ENCODE peak calls at places on chromosomes 1 and 21, in nine cellular contexts. Q is left lung, E is colonic mucosa, C is AG04450, R is heart left ventricle, X is Panc1, P is choroid plexus epithelial cell, I is foreskin fibroblast, J is cardiac muscle cell. N is an unnamed sample.

GRCh38 chr1:75725861-75726361 is 1.4 kb downstream of the ACADM start:
- DNase-seq in Q (peak), E (peak), C (no peak), R (no peak), X (no peak), P (no peak), I (no peak), J (no peak), N (no peak)

GRCh38 chr1:152347116-152347728 is 12.6 kb downstream of the FLG2 start:
- DNase-seq in Q (no peak), E (peak), C (peak), R (no peak), X (peak), P (peak), I (peak), J (peak), N (peak)

GRCh38 chr21:43825936-43826622 is 36.7 kb downstream of the RRP1 start:
- DNase-seq in Q (peak), E (no peak), C (no peak), R (peak), X (no peak), P (peak), I (no peak), J (no peak), N (no peak)

GRCh38 chr1:243667591-243667990 is 182.5 kb downstream of the AKT3 start:
- DNase-seq in Q (no peak), E (no peak), C (no peak), R (no peak), X (no peak), P (peak), I (no peak), J (no peak), N (no peak)

GRCh38 chr1:238469146-238469601 is 578.5 kb upstream of the ZP4 start:
- DNase-seq in Q (no peak), E (no peak), C (no peak), R (no peak), X (no peak), P (peak), I (no peak), J (peak), N (no peak)

GRCh38 chr1:29470788-29471119 is 234.4 kb downstream of the PTPRU start:
- DNase-seq in Q (no peak), E (no peak), C (no peak), R (no peak), X (no peak), P (no peak), I (no peak), J (no peak), N (no peak)

GRCh38 chr21:42716074-42716473 is 62.7 kb downstream of the PDE9A start:
- DNase-seq in Q (no peak), E (no peak), C (no peak), R (no peak), X (no peak), P (no peak), I (no peak), J (no peak), N (no peak)

GRCh38 chr21:32329776-32330175 is 31.1 kb downstream of the MRAP start:
- DNase-seq in Q (no peak), E (no peak), C (no peak), R (no peak), X (no peak), P (no peak), I (peak), J (peak), N (no peak)

GRCh38 chr1:201535778-201536245 is 3.1 kb upstream of the NAV1 start:
- DNase-seq in Q (no peak), E (no peak), C (no peak), R (no peak), X (no peak), P (no peak), I (no peak), J (no peak), N (no peak)

DNA sequence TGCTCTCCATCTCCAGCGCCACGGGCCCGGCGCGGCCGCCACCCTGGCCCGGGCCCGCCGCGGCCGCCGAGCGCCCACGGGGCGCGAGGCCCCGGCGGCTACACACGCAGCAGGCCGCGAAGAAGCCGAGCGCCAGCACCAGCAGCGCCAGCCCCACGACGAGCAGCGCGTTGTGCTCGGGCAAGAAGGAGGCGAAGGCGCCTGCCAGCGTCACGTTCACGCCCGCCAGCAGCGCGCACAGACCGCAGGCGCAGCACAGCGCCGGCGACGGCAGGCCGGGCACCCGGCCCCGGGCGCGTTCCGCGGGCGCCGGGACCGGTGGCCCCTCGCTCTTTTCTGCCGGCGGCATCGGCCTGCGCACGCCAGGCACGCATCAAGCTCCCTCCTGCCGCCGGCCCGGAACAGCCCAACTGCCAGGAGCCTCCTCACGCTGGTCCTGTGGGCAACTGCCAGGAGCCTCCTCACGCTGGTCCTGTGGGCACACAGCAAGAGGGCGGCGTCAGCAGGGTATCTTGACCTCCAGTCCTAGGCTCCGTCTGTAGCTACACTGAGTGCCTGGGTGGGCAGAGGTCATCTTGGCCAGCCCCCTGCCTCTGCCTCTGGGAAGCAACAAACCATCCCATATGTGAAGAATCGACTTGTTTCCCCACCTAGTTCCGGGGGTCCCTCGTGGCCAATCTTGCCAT is 18.1 kb downstream of the KNCN start:
- DNase-seq in Q (peak), E (no peak), C (no peak), R (no peak), X (no peak), P (peak), I (peak), J (peak), N (no peak)
- H3K4me3 ChIP-seq in Q (peak), E (peak), C (peak), R (peak), X (peak), P (peak), I (peak), J (peak), N (peak)

GRCh38 chr1:143718524-143718923 is 253.3 kb downstream of the FAM72C start:
- DNase-seq in Q (no peak), E (no peak), C (no peak), R (no peak), X (no peak), P (no peak), I (no peak), J (no peak), N (no peak)

GRCh38 chr1:143717434-143717833 is 254.4 kb downstream of the FAM72C start:
- DNase-seq in Q (no peak), E (no peak), C (no peak), R (no peak), X (no peak), P (no peak), I (no peak), J (no peak), N (no peak)

GRCh38 chr1:143721024-143721373 is 250.8 kb downstream of the FAM72C start:
- DNase-seq in Q (no peak), E (no peak), C (no peak), R (no peak), X (no peak), P (no peak), I (no peak), J (no peak), N (no peak)

GRCh38 chr1:143720087-143721023 is 251.4 kb downstream of the FAM72C start:
- DNase-seq in Q (no peak), E (peak), C (no peak), R (no peak), X (no peak), P (no peak), I (no peak), J (peak), N (no peak)

DNA sequence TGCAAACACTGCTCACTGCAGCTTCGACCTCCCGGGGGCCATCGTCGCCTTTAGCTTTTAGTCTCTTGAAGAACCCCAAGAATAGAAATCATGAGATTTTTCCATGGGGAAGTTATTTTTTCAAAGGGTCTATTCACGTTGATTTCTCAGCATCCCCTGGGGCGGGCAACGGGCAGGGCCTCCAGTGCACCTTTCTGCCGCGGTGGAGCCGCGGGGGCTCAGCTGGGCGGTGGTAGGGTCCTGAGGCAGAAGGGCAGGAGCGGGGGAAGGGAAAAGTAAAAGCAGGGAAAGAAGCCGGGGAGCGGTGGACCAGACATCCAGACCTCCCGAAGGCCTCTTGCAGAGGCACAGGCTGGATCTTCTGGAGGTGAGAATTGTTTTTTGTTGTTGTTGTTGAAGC is 253.8 kb downstream of the FAM72C start:
- DNase-seq in Q (no peak), E (no peak), C (no peak), R (no peak), X (no peak), P (no peak), I (no peak), J (no peak), N (no peak)
- TF ChIP-seq CTCF in Q (no peak), E (no peak), C (no peak), R (no peak), X (no peak), P (no peak), I (no peak), J (no peak), N (no peak)

GRCh38 chr1:6603851-6604558 is 1.3 kb upstream of the KLHL21 start:
- DNase-seq in Q (peak), E (no peak), C (no peak), R (peak), X (no peak), P (peak), I (peak), J (peak), N (no peak)
- H3K4me3 ChIP-seq in Q (peak), E (peak), C (peak), R (peak), X (peak), P (peak), I (peak), J (peak), N (peak)

DNA sequence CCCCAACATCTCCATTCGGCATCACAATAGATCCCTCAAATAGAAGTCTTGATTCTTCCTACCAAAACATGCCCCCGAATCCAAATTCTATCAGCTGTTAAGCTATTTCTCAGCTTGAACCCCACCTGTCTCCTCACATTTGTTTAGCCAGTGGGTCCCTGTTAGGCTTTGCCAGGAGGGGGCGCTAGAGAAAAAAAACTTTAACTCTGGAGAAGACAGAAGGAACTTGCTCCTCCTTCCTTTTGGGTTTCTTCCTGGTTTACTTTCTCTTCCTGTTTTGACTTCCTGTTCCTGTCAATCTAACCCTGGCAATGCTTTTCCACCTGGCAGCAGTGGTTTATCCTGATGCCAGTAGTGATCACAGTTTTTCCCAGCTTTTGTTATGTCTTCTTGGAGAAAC is 95.6 kb upstream of the KCNK1 start:
- DNase-seq in Q (no peak), E (peak), C (no peak), R (no peak), X (no peak), P (no peak), I (no peak), J (peak), N (no peak)
- TF ChIP-seq CTCF in Q (peak), E (peak), C (peak), R (peak), X (peak), P (peak), I (peak), J (peak), N (peak)

GRCh38 chr1:232626452-232626851 is 3.5 kb downstream of the SIPA1L2 start:
- DNase-seq in Q (no peak), E (no peak), C (peak), R (no peak), X (no peak), P (no peak), I (no peak), J (no peak), N (no peak)

GRCh38 chr1:232629250-232630046 is 485 bp downstream of the SIPA1L2 start:
- DNase-seq in Q (peak), E (peak), C (no peak), R (peak), X (no peak), P (peak), I (peak), J (peak), N (no peak)

GRCh38 chr1:232627171-232627570 is 2.8 kb downstream of the SIPA1L2 start:
- DNase-seq in Q (no peak), E (no peak), C (no peak), R (no peak), X (no peak), P (no peak), I (no peak), J (no peak), N (no peak)

GRCh38 chr1:232628335-232629214 is 1.4 kb downstream of the SIPA1L2 start:
- DNase-seq in Q (no peak), E (peak), C (no peak), R (no peak), X (no peak), P (peak), I (peak), J (peak), N (no peak)

DNA sequence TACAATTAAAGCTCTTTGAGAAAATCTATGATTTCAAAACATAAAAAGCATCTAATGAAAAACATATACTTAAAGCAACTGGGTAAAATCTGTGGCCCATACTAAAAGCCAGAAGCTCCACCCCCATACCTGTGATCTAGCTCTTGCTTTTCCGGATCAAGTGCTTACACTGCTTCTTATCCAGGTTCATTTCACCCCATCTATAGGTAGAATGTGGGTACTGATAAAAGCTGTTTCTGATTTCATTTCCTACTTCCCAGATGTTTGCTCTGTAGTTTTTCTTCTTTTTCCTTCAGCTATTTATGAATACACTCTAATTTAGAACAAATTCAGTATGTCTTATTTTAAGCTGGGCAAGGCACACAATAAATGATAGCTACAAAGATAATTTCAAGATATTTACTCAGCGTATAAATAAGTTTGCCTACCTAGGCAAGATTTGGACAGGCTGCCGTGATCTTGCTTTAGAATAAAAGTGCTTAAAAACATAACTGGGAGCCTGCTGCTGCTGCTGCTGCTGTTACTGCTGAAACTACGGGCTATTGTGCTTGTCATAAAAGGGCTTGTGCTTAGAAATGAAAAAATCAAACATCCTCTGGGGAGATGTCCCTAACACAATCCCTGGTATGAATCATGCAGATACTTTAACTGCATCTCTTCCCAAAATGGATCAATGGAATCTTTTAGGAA is 2.1 kb downstream of the SIPA1L2 start:
- DNase-seq in Q (no peak), E (peak), C (no peak), R (no peak), X (no peak), P (peak), I (peak), J (peak), N (no peak)
- H3K4me3 ChIP-seq in Q (peak), E (peak), C (peak), R (peak), X (peak), P (no peak), I (peak), J (peak), N (no peak)

GRCh38 chr1:110262846-110263631 is 52.9 kb downstream of the KCNC4 start:
- DNase-seq in Q (no peak), E (no peak), C (no peak), R (no peak), X (no peak), P (no peak), I (no peak), J (no peak), N (no peak)
- TF ChIP-seq CTCF in Q (no peak), E (no peak), C (no peak), R (no peak), X (no peak), P (no peak), I (no peak), J (no peak), N (no peak)

GRCh38 chr21:20997633-20998455 is at the start of gene NCAM2:
- DNase-seq in Q (peak), E (peak), C (peak), R (peak), X (no peak), P (peak), I (peak), J (peak), N (no peak)

GRCh38 chr21:20997308-20997632 is 939 bp upstream of the NCAM2 start:
- DNase-seq in Q (peak), E (no peak), C (no peak), R (no peak), X (no peak), P (peak), I (no peak), J (peak), N (no peak)

GRCh38 chr21:20998456-20998789 is 214 bp downstream of the NCAM2 start:
- DNase-seq in Q (no peak), E (no peak), C (no peak), R (no peak), X (no peak), P (no peak), I (no peak), J (no peak), N (no peak)

GRCh38 chr21:20999567-21000169 is 1.5 kb downstream of the NCAM2 start:
- DNase-seq in Q (no peak), E (peak), C (no peak), R (no peak), X (no peak), P (peak), I (peak), J (peak), N (no peak)

DNA sequence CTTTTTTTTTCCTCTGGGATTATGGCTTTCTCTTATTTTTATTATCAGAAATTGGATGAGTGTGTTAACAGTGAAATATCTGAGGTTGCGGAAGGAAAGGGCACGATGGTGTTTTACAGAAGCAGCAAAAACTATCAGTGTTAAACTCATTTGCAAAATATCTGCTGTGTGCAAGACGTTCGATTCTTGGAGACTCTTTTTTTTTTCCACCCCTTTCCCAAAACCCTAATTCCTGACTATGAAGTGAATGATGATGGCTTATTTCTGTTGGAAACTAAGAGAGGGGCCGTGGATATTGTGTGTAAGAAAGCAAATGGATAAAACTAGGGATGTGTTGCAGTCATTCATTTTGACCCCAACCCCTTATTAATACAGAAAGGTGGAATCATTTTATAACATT is 677 bp downstream of the NCAM2 start:
- DNase-seq in Q (no peak), E (no peak), C (no peak), R (no peak), X (no peak), P (no peak), I (no peak), J (no peak), N (no peak)
- H3K4me3 ChIP-seq in Q (peak), E (peak), C (peak), R (peak), X (peak), P (peak), I (peak), J (peak), N (no peak)